ENCODE peak calls at places on chromosomes 5 and 9, in five cellular contexts. One of them, this sample, is unnamed.

GRCh38 chr5:14251733-14252132 is 108.6 kb downstream of the TRIO start:
- DNase-seq in A549: no peak
- DNase-seq in hepatocyte: no peak
- DNase-seq in GM23338: no peak
- DNase-seq in trophoblast cell: no peak
- DNase-seq in this sample: no peak

GRCh38 chr9:96616817-96617438 is 2.7 kb downstream of the CDC14B start:
- DNase-seq in trophoblast cell: no peak
- DNase-seq in hepatocyte: no peak
- DNase-seq in A549: no peak
- DNase-seq in GM23338: no peak
- DNase-seq in this sample: no peak

GRCh38 chr9:93864840-93865239 is 90.3 kb downstream of the BARX1 start:
- DNase-seq in A549: no peak
- DNase-seq in trophoblast cell: no peak
- DNase-seq in hepatocyte: no peak
- DNase-seq in GM23338: no peak
- DNase-seq in this sample: no peak

GRCh38 chr9:22111871-22112247 is 102.8 kb upstream of the CDKN2B start:
- DNase-seq in A549: no peak
- DNase-seq in GM23338: no peak
- DNase-seq in trophoblast cell: no peak
- DNase-seq in hepatocyte: no peak
- DNase-seq in this sample: no peak

GRCh38 chr5:145975361-145976066 is 39.1 kb downstream of the SH3RF2 start:
- DNase-seq in GM23338: no peak
- DNase-seq in A549: no peak
- DNase-seq in hepatocyte: peak
- DNase-seq in trophoblast cell: peak
- DNase-seq in this sample: peak

GRCh38 chr9:23934291-23934690 is 108.3 kb upstream of the ELAVL2 start:
- DNase-seq in trophoblast cell: no peak
- DNase-seq in A549: no peak
- DNase-seq in hepatocyte: no peak
- DNase-seq in GM23338: peak
- DNase-seq in this sample: no peak

GRCh38 chr5:91223886-91224285 is 159.2 kb downstream of the ARRDC3 start:
- DNase-seq in hepatocyte: no peak
- DNase-seq in trophoblast cell: peak
- DNase-seq in GM23338: no peak
- DNase-seq in A549: no peak
- DNase-seq in this sample: no peak

GRCh38 chr5:152642406-152642805 is 237.3 kb upstream of the NMUR2 start:
- DNase-seq in A549: no peak
- DNase-seq in hepatocyte: no peak
- DNase-seq in GM23338: no peak
- DNase-seq in trophoblast cell: peak
- DNase-seq in this sample: no peak

GRCh38 chr5:177539411-177539810 is 15.0 kb downstream of the FAM193B start:
- DNase-seq in GM23338: no peak
- DNase-seq in A549: no peak
- DNase-seq in hepatocyte: no peak
- DNase-seq in trophoblast cell: no peak
- DNase-seq in this sample: no peak

GRCh38 chr9:12697719-12698118 is 4.5 kb downstream of the TYRP1 start:
- DNase-seq in GM23338: no peak
- DNase-seq in trophoblast cell: no peak
- DNase-seq in A549: no peak
- DNase-seq in hepatocyte: no peak
- DNase-seq in this sample: no peak

GRCh38 chr9:2023042-2023441 is 7.9 kb downstream of the SMARCA2 start:
- DNase-seq in hepatocyte: no peak
- DNase-seq in trophoblast cell: no peak
- DNase-seq in GM23338: no peak
- DNase-seq in A549: no peak
- DNase-seq in this sample: no peak

DNA sequence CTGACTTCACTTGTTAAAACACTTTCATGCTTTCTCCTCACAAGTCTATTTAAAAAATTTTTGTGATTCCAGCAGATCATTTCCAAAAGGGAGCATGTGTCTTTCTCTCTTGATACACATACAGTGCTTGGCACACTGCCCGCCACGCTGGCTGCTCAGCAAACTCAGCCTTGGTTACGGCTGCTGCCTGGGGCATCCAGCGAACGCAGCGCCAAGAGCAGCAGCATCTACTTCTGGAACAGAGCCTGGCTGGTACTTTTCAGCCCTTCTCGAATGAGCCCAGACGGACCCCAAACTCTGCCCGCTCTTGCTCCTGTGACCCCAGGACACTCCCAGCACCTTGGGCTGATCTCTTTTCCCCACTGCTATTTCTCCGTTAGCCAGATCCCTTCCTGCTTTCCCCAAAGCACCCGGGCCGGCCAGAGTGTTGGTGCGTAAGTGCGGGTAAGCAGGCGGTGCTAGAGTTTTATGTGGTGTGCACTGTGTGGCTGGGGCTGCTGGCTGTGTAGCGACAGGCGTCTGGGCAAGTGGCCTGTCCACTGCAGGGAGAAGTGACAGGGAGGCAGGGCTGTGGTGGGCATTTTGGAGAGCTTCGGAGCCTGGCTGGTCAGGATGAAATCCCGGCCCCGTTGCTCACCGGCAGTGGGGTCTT is 73.2 kb downstream of the SH3PXD2B start:
- DNase-seq in A549: no peak
- DNase-seq in GM23338: no peak
- DNase-seq in trophoblast cell: no peak
- DNase-seq in hepatocyte: peak
- DNase-seq in this sample: no peak
- H3K4me2 ChIP-seq in A549: no peak
- H3K4me2 ChIP-seq in GM23338: no peak
- H3K4me2 ChIP-seq in trophoblast cell: no peak
- H3K4me2 ChIP-seq in hepatocyte: no peak
- H3K4me2 ChIP-seq in this sample: no peak

GRCh38 chr5:175796536-175797499 is 74.6 kb upstream of the CPLX2 start:
- DNase-seq in trophoblast cell: peak
- DNase-seq in A549: peak
- DNase-seq in GM23338: peak
- DNase-seq in hepatocyte: peak
- DNase-seq in this sample: no peak

GRCh38 chr5:175798626-175799025 is 72.8 kb upstream of the CPLX2 start:
- DNase-seq in trophoblast cell: no peak
- DNase-seq in GM23338: no peak
- DNase-seq in A549: no peak
- DNase-seq in hepatocyte: no peak
- DNase-seq in this sample: no peak

GRCh38 chr5:175800656-175801081 is 70.7 kb upstream of the CPLX2 start:
- DNase-seq in A549: no peak
- DNase-seq in hepatocyte: no peak
- DNase-seq in trophoblast cell: no peak
- DNase-seq in GM23338: no peak
- DNase-seq in this sample: no peak

GRCh38 chr5:175795959-175796358 is 75.4 kb upstream of the CPLX2 start:
- DNase-seq in hepatocyte: no peak
- DNase-seq in GM23338: no peak
- DNase-seq in trophoblast cell: no peak
- DNase-seq in A549: no peak
- DNase-seq in this sample: no peak

GRCh38 chr5:175797521-175798038 is 73.8 kb upstream of the CPLX2 start:
- DNase-seq in A549: no peak
- DNase-seq in trophoblast cell: no peak
- DNase-seq in hepatocyte: peak
- DNase-seq in GM23338: peak
- DNase-seq in this sample: no peak
- H3K27ac ChIP-seq in A549: peak
- H3K27ac ChIP-seq in trophoblast cell: no peak
- H3K27ac ChIP-seq in hepatocyte: no peak
- H3K27ac ChIP-seq in GM23338: no peak
- H3K27ac ChIP-seq in this sample: no peak

DNA sequence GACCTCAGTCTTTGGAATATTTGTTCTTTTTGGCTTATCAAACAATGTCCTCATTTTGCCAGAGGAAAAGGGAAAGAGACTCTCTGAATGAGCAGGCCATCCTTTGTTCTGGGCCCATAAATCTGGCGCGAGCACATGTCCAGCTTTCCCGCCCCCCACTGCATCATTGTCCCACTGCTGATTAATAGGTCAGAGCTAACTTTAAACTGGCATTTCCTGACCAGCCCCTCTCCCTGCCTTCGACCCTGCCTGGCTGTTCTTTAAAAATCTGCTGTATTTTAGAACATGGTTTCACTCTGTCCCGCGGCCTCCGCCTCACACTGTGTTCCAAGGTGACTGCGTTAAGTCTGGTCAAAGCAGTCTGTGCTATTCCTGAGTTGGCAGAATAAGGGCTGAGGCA is 178.1 kb upstream of the KLF4 start:
- DNase-seq in trophoblast cell: no peak
- DNase-seq in hepatocyte: no peak
- DNase-seq in GM23338: no peak
- DNase-seq in A549: no peak
- DNase-seq in this sample: no peak
- H3K4me3 ChIP-seq in trophoblast cell: no peak
- H3K4me3 ChIP-seq in hepatocyte: no peak
- H3K4me3 ChIP-seq in GM23338: no peak
- H3K4me3 ChIP-seq in A549: no peak
- H3K4me3 ChIP-seq in this sample: no peak

DNA sequence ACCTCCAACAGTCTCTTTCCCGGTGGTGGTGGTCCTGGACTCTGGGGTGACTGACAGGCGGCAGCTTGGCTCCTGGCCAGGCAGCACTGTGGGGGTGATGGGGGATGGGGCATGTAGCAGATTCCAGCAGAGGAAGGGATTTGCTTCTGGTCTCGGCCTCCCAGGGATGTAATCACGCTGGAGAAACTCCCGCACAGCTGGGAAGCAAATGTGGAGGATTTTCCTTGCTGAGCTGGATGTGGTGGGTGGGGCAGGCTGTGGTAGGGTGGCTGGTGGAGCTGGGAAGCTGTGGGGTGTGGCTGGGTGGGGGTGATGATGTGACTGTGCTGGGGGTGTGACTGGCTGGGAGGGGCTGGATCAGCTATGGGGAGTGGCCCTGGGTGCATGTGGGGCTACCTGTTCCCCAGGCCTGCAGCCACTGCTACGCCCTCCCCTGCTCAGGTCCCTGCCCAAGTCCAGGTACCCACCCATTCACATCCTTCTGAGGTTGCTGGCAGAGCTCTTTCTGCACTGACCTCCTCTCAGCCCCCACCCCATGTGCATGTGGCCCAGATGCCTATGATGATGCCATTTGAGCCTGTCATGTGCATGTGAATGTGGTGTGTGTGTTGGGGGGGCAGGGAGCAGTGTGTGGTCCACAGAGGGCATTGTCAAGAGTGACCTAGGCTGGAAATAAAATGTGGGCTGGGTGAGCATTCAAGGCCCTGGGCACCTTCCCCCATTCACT is 3.9 kb downstream of the NDST1 start:
- DNase-seq in A549: peak
- DNase-seq in trophoblast cell: no peak
- DNase-seq in GM23338: peak
- DNase-seq in hepatocyte: peak
- DNase-seq in this sample: no peak
- H3K4me2 ChIP-seq in A549: peak
- H3K4me2 ChIP-seq in trophoblast cell: no peak
- H3K4me2 ChIP-seq in GM23338: peak
- H3K4me2 ChIP-seq in hepatocyte: peak
- H3K4me2 ChIP-seq in this sample: peak

GRCh38 chr9:126421567-126422428 is 95.2 kb downstream of the MVB12B start:
- DNase-seq in hepatocyte: no peak
- DNase-seq in A549: no peak
- DNase-seq in GM23338: peak
- DNase-seq in trophoblast cell: no peak
- DNase-seq in this sample: no peak

GRCh38 chr9:126418608-126419007 is 92.0 kb downstream of the MVB12B start:
- DNase-seq in A549: no peak
- DNase-seq in trophoblast cell: no peak
- DNase-seq in hepatocyte: no peak
- DNase-seq in GM23338: no peak
- DNase-seq in this sample: no peak

GRCh38 chr9:126420643-126421564 is 94.3 kb downstream of the MVB12B start:
- DNase-seq in A549: peak
- DNase-seq in trophoblast cell: no peak
- DNase-seq in GM23338: no peak
- DNase-seq in hepatocyte: no peak
- DNase-seq in this sample: no peak

GRCh38 chr9:126419475-126419874 is 92.8 kb downstream of the MVB12B start:
- DNase-seq in trophoblast cell: no peak
- DNase-seq in hepatocyte: no peak
- DNase-seq in GM23338: no peak
- DNase-seq in A549: no peak
- DNase-seq in this sample: no peak

GRCh38 chr9:126420148-126420547 is 93.5 kb downstream of the MVB12B start:
- DNase-seq in GM23338: no peak
- DNase-seq in A549: no peak
- DNase-seq in trophoblast cell: no peak
- DNase-seq in hepatocyte: no peak
- DNase-seq in this sample: no peak
- H3K27ac ChIP-seq in GM23338: no peak
- H3K27ac ChIP-seq in A549: peak
- H3K27ac ChIP-seq in trophoblast cell: no peak
- H3K27ac ChIP-seq in hepatocyte: no peak
- H3K27ac ChIP-seq in this sample: no peak

GRCh38 chr9:132671620-132672412 is 1.6 kb downstream of the GTF3C4 start:
- DNase-seq in GM23338: no peak
- DNase-seq in trophoblast cell: no peak
- DNase-seq in hepatocyte: no peak
- DNase-seq in A549: no peak
- DNase-seq in this sample: no peak
- H3K4me3 ChIP-seq in GM23338: peak
- H3K4me3 ChIP-seq in trophoblast cell: no peak
- H3K4me3 ChIP-seq in hepatocyte: peak
- H3K4me3 ChIP-seq in A549: peak
- H3K4me3 ChIP-seq in this sample: peak

DNA sequence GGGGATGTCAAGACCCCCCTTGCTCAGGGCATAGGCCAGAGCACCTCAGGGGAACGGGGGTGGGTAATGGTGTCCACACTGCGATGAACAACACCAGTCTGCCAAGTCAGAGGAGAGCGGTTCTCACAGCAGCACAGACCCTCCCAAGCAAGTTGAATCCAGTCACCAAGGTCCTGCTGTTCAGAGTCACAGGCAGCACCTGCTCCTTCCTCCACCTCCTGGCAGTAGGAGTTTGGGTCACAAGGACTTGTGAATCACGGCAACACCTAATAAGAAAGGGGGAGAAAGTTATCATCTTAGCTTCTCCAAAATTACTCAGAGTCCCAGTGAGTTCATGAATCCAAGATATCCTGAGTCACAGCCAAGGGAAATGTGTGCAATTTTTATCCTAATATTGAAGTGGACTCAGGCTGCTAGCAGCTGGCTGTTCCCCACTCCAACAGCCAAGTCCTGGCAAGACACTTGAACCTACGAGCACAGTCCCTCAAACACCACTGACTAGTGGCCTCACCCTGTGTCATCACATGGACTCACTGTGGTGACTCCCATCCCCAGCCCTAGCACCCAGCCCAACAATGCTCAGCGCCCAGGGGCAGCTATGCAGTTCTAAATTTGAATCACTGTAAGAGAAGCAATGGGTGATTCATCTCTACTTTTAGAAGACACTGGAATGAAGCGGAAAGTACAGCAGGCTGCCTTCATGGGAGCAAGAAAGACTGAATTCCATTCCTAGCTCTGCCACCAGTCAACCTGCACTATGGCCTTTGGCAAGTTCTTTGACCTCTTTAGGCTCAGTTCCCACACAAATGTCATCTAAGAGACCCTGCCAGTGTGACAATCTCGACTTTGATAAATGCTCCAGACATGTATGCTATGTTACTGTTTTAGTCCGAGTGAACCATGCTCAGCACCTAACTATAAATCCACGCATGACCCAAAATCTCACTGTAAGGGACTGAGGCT is 113.7 kb downstream of the KLHL3 start:
- DNase-seq in trophoblast cell: peak
- DNase-seq in GM23338: no peak
- DNase-seq in hepatocyte: no peak
- DNase-seq in A549: no peak
- DNase-seq in this sample: peak
- H3K4me2 ChIP-seq in trophoblast cell: no peak
- H3K4me2 ChIP-seq in GM23338: no peak
- H3K4me2 ChIP-seq in hepatocyte: no peak
- H3K4me2 ChIP-seq in A549: no peak
- H3K4me2 ChIP-seq in this sample: peak

This sample was measured in keratinocyte.